ENCODE peak calls at places on chromosomes 2 and 18, in five cellular contexts. One of them, this sample, is unnamed.

GRCh38 chr2:86671304-86671981 is 47.8 kb upstream of the RNF103 start:
- DNase-seq in stimulated activated CD8-positive, alpha-beta memory T cell treated with anti-CD3 and anti-CD28 coated beads, Interleukin-2, amount 100 ng/mL, for 48 hours: no peak
- DNase-seq in Calu3: no peak
- DNase-seq in A549: no peak
- DNase-seq in SHP77: no peak
- DNase-seq in this sample: no peak

GRCh38 chr2:37582911-37583310 is 88.5 kb downstream of the CDC42EP3 start:
- DNase-seq in stimulated activated CD8-positive, alpha-beta memory T cell treated with anti-CD3 and anti-CD28 coated beads, Interleukin-2, amount 100 ng/mL, for 48 hours: no peak
- DNase-seq in Calu3: no peak
- DNase-seq in A549: no peak
- DNase-seq in SHP77: no peak
- DNase-seq in this sample: no peak

GRCh38 chr2:109644571-109645275 is 30.6 kb downstream of the SOWAHC start:
- DNase-seq in stimulated activated CD8-positive, alpha-beta memory T cell treated with anti-CD3 and anti-CD28 coated beads, Interleukin-2, amount 100 ng/mL, for 48 hours: no peak
- DNase-seq in Calu3: peak
- DNase-seq in A549: no peak
- DNase-seq in SHP77: no peak
- DNase-seq in this sample: no peak

GRCh38 chr2:210477496-210477895 is 937 bp upstream of the LANCL1 start:
- DNase-seq in stimulated activated CD8-positive, alpha-beta memory T cell treated with anti-CD3 and anti-CD28 coated beads, Interleukin-2, amount 100 ng/mL, for 48 hours: no peak
- DNase-seq in Calu3: no peak
- DNase-seq in A549: peak
- DNase-seq in SHP77: peak
- DNase-seq in this sample: no peak

GRCh38 chr2:201120500-201120899 is 4.5 kb downstream of the CFLAR start:
- DNase-seq in stimulated activated CD8-positive, alpha-beta memory T cell treated with anti-CD3 and anti-CD28 coated beads, Interleukin-2, amount 100 ng/mL, for 48 hours: no peak
- DNase-seq in Calu3: no peak
- DNase-seq in A549: no peak
- DNase-seq in SHP77: no peak
- DNase-seq in this sample: no peak

GRCh38 chr2:120508581-120509041 is 162.7 kb downstream of the INHBB start:
- DNase-seq in stimulated activated CD8-positive, alpha-beta memory T cell treated with anti-CD3 and anti-CD28 coated beads, Interleukin-2, amount 100 ng/mL, for 48 hours: no peak
- DNase-seq in Calu3: no peak
- DNase-seq in A549: no peak
- DNase-seq in SHP77: no peak
- DNase-seq in this sample: no peak

GRCh38 chr18:54786211-54786610 is 42.1 kb upstream of the RAB27B start:
- DNase-seq in stimulated activated CD8-positive, alpha-beta memory T cell treated with anti-CD3 and anti-CD28 coated beads, Interleukin-2, amount 100 ng/mL, for 48 hours: no peak
- DNase-seq in Calu3: no peak
- DNase-seq in A549: no peak
- DNase-seq in SHP77: no peak
- DNase-seq in this sample: no peak

GRCh38 chr2:73414651-73415050 is 29.0 kb downstream of the ALMS1 start:
- DNase-seq in stimulated activated CD8-positive, alpha-beta memory T cell treated with anti-CD3 and anti-CD28 coated beads, Interleukin-2, amount 100 ng/mL, for 48 hours: no peak
- DNase-seq in Calu3: no peak
- DNase-seq in A549: no peak
- DNase-seq in SHP77: no peak
- DNase-seq in this sample: no peak

GRCh38 chr2:191646612-191646902 is 31.4 kb upstream of the NABP1 start:
- DNase-seq in stimulated activated CD8-positive, alpha-beta memory T cell treated with anti-CD3 and anti-CD28 coated beads, Interleukin-2, amount 100 ng/mL, for 48 hours: no peak
- DNase-seq in Calu3: no peak
- DNase-seq in A549: no peak
- DNase-seq in SHP77: no peak
- DNase-seq in this sample: no peak

GRCh38 chr18:46332956-46333355 is 228.8 kb downstream of the HAUS1 start:
- DNase-seq in stimulated activated CD8-positive, alpha-beta memory T cell treated with anti-CD3 and anti-CD28 coated beads, Interleukin-2, amount 100 ng/mL, for 48 hours: no peak
- DNase-seq in Calu3: no peak
- DNase-seq in A549: no peak
- DNase-seq in SHP77: no peak
- DNase-seq in this sample: no peak

GRCh38 chr2:212282596-212283330 is 255.8 kb downstream of the ERBB4 start:
- DNase-seq in stimulated activated CD8-positive, alpha-beta memory T cell treated with anti-CD3 and anti-CD28 coated beads, Interleukin-2, amount 100 ng/mL, for 48 hours: no peak
- DNase-seq in Calu3: no peak
- DNase-seq in A549: no peak
- DNase-seq in SHP77: no peak
- DNase-seq in this sample: no peak

GRCh38 chr18:3345452-3345851 is 83.5 kb downstream of the MYL12B start:
- DNase-seq in stimulated activated CD8-positive, alpha-beta memory T cell treated with anti-CD3 and anti-CD28 coated beads, Interleukin-2, amount 100 ng/mL, for 48 hours: no peak
- DNase-seq in Calu3: no peak
- DNase-seq in A549: no peak
- DNase-seq in SHP77: no peak
- DNase-seq in this sample: no peak

GRCh38 chr18:36288689-36289088 is 8.8 kb upstream of the FHOD3 start:
- DNase-seq in stimulated activated CD8-positive, alpha-beta memory T cell treated with anti-CD3 and anti-CD28 coated beads, Interleukin-2, amount 100 ng/mL, for 48 hours: no peak
- DNase-seq in Calu3: no peak
- DNase-seq in A549: no peak
- DNase-seq in SHP77: no peak
- DNase-seq in this sample: no peak

GRCh38 chr2:238278626-238279323 is 9.6 kb downstream of the PER2 start:
- DNase-seq in stimulated activated CD8-positive, alpha-beta memory T cell treated with anti-CD3 and anti-CD28 coated beads, Interleukin-2, amount 100 ng/mL, for 48 hours: no peak
- DNase-seq in Calu3: no peak
- DNase-seq in A549: no peak
- DNase-seq in SHP77: no peak
- DNase-seq in this sample: no peak

GRCh38 chr2:1758112-1758630 is 13.9 kb upstream of the PXDN start:
- DNase-seq in stimulated activated CD8-positive, alpha-beta memory T cell treated with anti-CD3 and anti-CD28 coated beads, Interleukin-2, amount 100 ng/mL, for 48 hours: no peak
- DNase-seq in Calu3: no peak
- DNase-seq in A549: no peak
- DNase-seq in SHP77: no peak
- DNase-seq in this sample: no peak

GRCh38 chr2:111626037-111626861 is 257.7 kb downstream of the ANAPC1 start:
- DNase-seq in stimulated activated CD8-positive, alpha-beta memory T cell treated with anti-CD3 and anti-CD28 coated beads, Interleukin-2, amount 100 ng/mL, for 48 hours: no peak
- DNase-seq in Calu3: no peak
- DNase-seq in A549: no peak
- DNase-seq in SHP77: no peak
- DNase-seq in this sample: no peak

GRCh38 chr2:106847366-106847765 is 38.6 kb downstream of the ST6GAL2 start:
- DNase-seq in stimulated activated CD8-positive, alpha-beta memory T cell treated with anti-CD3 and anti-CD28 coated beads, Interleukin-2, amount 100 ng/mL, for 48 hours: no peak
- DNase-seq in Calu3: no peak
- DNase-seq in A549: no peak
- DNase-seq in SHP77: no peak
- DNase-seq in this sample: no peak

GRCh38 chr18:12579775-12580174 is 78.1 kb downstream of the SPIRE1 start:
- DNase-seq in stimulated activated CD8-positive, alpha-beta memory T cell treated with anti-CD3 and anti-CD28 coated beads, Interleukin-2, amount 100 ng/mL, for 48 hours: no peak
- DNase-seq in Calu3: no peak
- DNase-seq in A549: no peak
- DNase-seq in SHP77: no peak
- DNase-seq in this sample: no peak

GRCh38 chr18:13464432-13465125 is 246.0 kb downstream of the LDLRAD4 start:
- DNase-seq in stimulated activated CD8-positive, alpha-beta memory T cell treated with anti-CD3 and anti-CD28 coated beads, Interleukin-2, amount 100 ng/mL, for 48 hours: peak
- DNase-seq in Calu3: no peak
- DNase-seq in A549: no peak
- DNase-seq in SHP77: peak
- DNase-seq in this sample: no peak

GRCh38 chr18:7908686-7909299 is 341.7 kb downstream of the PTPRM start:
- DNase-seq in stimulated activated CD8-positive, alpha-beta memory T cell treated with anti-CD3 and anti-CD28 coated beads, Interleukin-2, amount 100 ng/mL, for 48 hours: no peak
- DNase-seq in Calu3: no peak
- DNase-seq in A549: no peak
- DNase-seq in SHP77: no peak
- DNase-seq in this sample: no peak

GRCh38 chr2:127398239-127398590 is 10.4 kb upstream of the MAP3K2 start:
- DNase-seq in stimulated activated CD8-positive, alpha-beta memory T cell treated with anti-CD3 and anti-CD28 coated beads, Interleukin-2, amount 100 ng/mL, for 48 hours: peak
- DNase-seq in Calu3: peak
- DNase-seq in A549: peak
- DNase-seq in SHP77: peak
- DNase-seq in this sample: peak

GRCh38 chr2:159399716-159400525 is 113.4 kb upstream of the WDSUB1 start:
- DNase-seq in stimulated activated CD8-positive, alpha-beta memory T cell treated with anti-CD3 and anti-CD28 coated beads, Interleukin-2, amount 100 ng/mL, for 48 hours: no peak
- DNase-seq in Calu3: no peak
- DNase-seq in A549: no peak
- DNase-seq in SHP77: no peak
- DNase-seq in this sample: no peak

GRCh38 chr2:143481728-143482127 is 352.5 kb downstream of the ARHGAP15 start:
- DNase-seq in stimulated activated CD8-positive, alpha-beta memory T cell treated with anti-CD3 and anti-CD28 coated beads, Interleukin-2, amount 100 ng/mL, for 48 hours: no peak
- DNase-seq in Calu3: no peak
- DNase-seq in A549: no peak
- DNase-seq in SHP77: no peak
- DNase-seq in this sample: no peak

GRCh38 chr18:29488617-29489016 is 1311.7 kb upstream of the CDH2 start:
- DNase-seq in stimulated activated CD8-positive, alpha-beta memory T cell treated with anti-CD3 and anti-CD28 coated beads, Interleukin-2, amount 100 ng/mL, for 48 hours: no peak
- DNase-seq in Calu3: no peak
- DNase-seq in A549: no peak
- DNase-seq in SHP77: no peak
- DNase-seq in this sample: no peak

GRCh38 chr2:16005819-16006536 is 65.6 kb downstream of the MYCN start:
- DNase-seq in stimulated activated CD8-positive, alpha-beta memory T cell treated with anti-CD3 and anti-CD28 coated beads, Interleukin-2, amount 100 ng/mL, for 48 hours: no peak
- DNase-seq in Calu3: peak
- DNase-seq in A549: no peak
- DNase-seq in SHP77: no peak
- DNase-seq in this sample: peak

GRCh38 chr2:157492189-157492773 is 48.4 kb upstream of the CYTIP start:
- DNase-seq in stimulated activated CD8-positive, alpha-beta memory T cell treated with anti-CD3 and anti-CD28 coated beads, Interleukin-2, amount 100 ng/mL, for 48 hours: peak
- DNase-seq in Calu3: peak
- DNase-seq in A549: peak
- DNase-seq in SHP77: peak
- DNase-seq in this sample: peak

GRCh38 chr2:10531874-10532273 is 83.7 kb upstream of the ODC1 start:
- DNase-seq in stimulated activated CD8-positive, alpha-beta memory T cell treated with anti-CD3 and anti-CD28 coated beads, Interleukin-2, amount 100 ng/mL, for 48 hours: no peak
- DNase-seq in Calu3: no peak
- DNase-seq in A549: no peak
- DNase-seq in SHP77: peak
- DNase-seq in this sample: no peak

GRCh38 chr2:56084117-56084936 is 99.5 kb upstream of the CCDC85A start:
- DNase-seq in stimulated activated CD8-positive, alpha-beta memory T cell treated with anti-CD3 and anti-CD28 coated beads, Interleukin-2, amount 100 ng/mL, for 48 hours: no peak
- DNase-seq in Calu3: no peak
- DNase-seq in A549: no peak
- DNase-seq in SHP77: peak
- DNase-seq in this sample: no peak

GRCh38 chr18:21682276-21683051 is 22.1 kb downstream of the ABHD3 start:
- DNase-seq in stimulated activated CD8-positive, alpha-beta memory T cell treated with anti-CD3 and anti-CD28 coated beads, Interleukin-2, amount 100 ng/mL, for 48 hours: no peak
- DNase-seq in Calu3: no peak
- DNase-seq in A549: no peak
- DNase-seq in SHP77: no peak
- DNase-seq in this sample: no peak

GRCh38 chr2:201465524-201465971 is 14.0 kb downstream of the STRADB start:
- DNase-seq in stimulated activated CD8-positive, alpha-beta memory T cell treated with anti-CD3 and anti-CD28 coated beads, Interleukin-2, amount 100 ng/mL, for 48 hours: no peak
- DNase-seq in Calu3: no peak
- DNase-seq in A549: no peak
- DNase-seq in SHP77: no peak
- DNase-seq in this sample: no peak

GRCh38 chr2:8682719-8683667 is 1.1 kb downstream of the ID2 start:
- DNase-seq in stimulated activated CD8-positive, alpha-beta memory T cell treated with anti-CD3 and anti-CD28 coated beads, Interleukin-2, amount 100 ng/mL, for 48 hours: no peak
- DNase-seq in Calu3: peak
- DNase-seq in A549: no peak
- DNase-seq in SHP77: peak
- DNase-seq in this sample: peak

GRCh38 chr2:98822301-98823164 is 91.6 kb upstream of the MGAT4A start:
- DNase-seq in stimulated activated CD8-positive, alpha-beta memory T cell treated with anti-CD3 and anti-CD28 coated beads, Interleukin-2, amount 100 ng/mL, for 48 hours: peak
- DNase-seq in Calu3: no peak
- DNase-seq in A549: no peak
- DNase-seq in SHP77: no peak
- DNase-seq in this sample: no peak

GRCh38 chr18:33440384-33441043 is at the start of gene CCDC178:
- DNase-seq in stimulated activated CD8-positive, alpha-beta memory T cell treated with anti-CD3 and anti-CD28 coated beads, Interleukin-2, amount 100 ng/mL, for 48 hours: no peak
- DNase-seq in Calu3: no peak
- DNase-seq in A549: peak
- DNase-seq in SHP77: peak
- DNase-seq in this sample: no peak

GRCh38 chr2:106011993-106012392 is 182.1 kb downstream of the UXS1 start:
- DNase-seq in stimulated activated CD8-positive, alpha-beta memory T cell treated with anti-CD3 and anti-CD28 coated beads, Interleukin-2, amount 100 ng/mL, for 48 hours: no peak
- DNase-seq in Calu3: no peak
- DNase-seq in A549: no peak
- DNase-seq in SHP77: no peak
- DNase-seq in this sample: no peak

This sample was measured in SW480.